ENCODE peak calls at places on chromosomes 13 and 19, in ten cellular contexts. Y is psoas muscle; F is heart left ventricle; J is heart right ventricle; X is adrenal gland; U is lower lobe of right lung; W is colonic mucosa; B is CD8-positive, alpha-beta T cell; E is cardiac muscle cell; K is body of pancreas. S is an unnamed sample.

GRCh38 chr13:42832341-42833153 is 51.2 kb downstream of the FAM216B start:
- DNase-seq in Y (no peak), F (peak; percentile 46), J (no peak), X (no peak), U (no peak), W (no peak), B (no peak), E (peak; percentile 90), K (peak; percentile 16), S (no peak)

GRCh38 chr13:44393391-44393790 is 19.8 kb downstream of the SERP2 start:
- DNase-seq in Y (no peak), F (no peak), J (no peak), X (no peak), U (no peak), W (no peak), B (no peak), E (no peak), K (peak; percentile 52), S (no peak)

GRCh38 chr13:104024416-104025170 is 958.4 kb upstream of the SLC10A2 start:
- DNase-seq in Y (no peak), F (no peak), J (no peak), X (no peak), U (no peak), W (no peak), B (no peak), E (peak; percentile 57), K (no peak), S (no peak)

GRCh38 chr19:2266183-2266993 is 10.2 kb upstream of the JSRP1 start:
- DNase-seq in Y (peak; percentile 86), F (peak; percentile 90), J (peak; percentile 86), X (peak; percentile 81), U (peak; percentile 94), W (peak; percentile 96), B (no peak), E (peak; percentile 91), K (peak; percentile 82), S (peak; percentile 89)

GRCh38 chr13:50149143-50149703 is 134.0 kb downstream of the KCNRG start:
- DNase-seq in Y (no peak), F (no peak), J (no peak), X (no peak), U (no peak), W (no peak), B (no peak), E (no peak), K (no peak), S (no peak)

GRCh38 chr19:7395360-7395781 is 46.6 kb downstream of the ARHGEF18 start:
- DNase-seq in Y (no peak), F (no peak), J (no peak), X (no peak), U (no peak), W (peak; percentile 26), B (no peak), E (peak; percentile 10), K (no peak), S (no peak)

GRCh38 chr19:35268546-35269424 is at the start of gene USF2:
- DNase-seq in Y (peak; percentile 81), F (peak; percentile 83), J (peak; percentile 81), X (peak; percentile 83), U (peak; percentile 86), W (peak; percentile 73), B (no peak), E (peak; percentile 82), K (peak; percentile 79), S (peak; percentile 78)

GRCh38 chr13:40666058-40666904 is at the start of gene FOXO1:
- DNase-seq in Y (peak; percentile 94), F (peak; percentile 93), J (peak; percentile 93), X (peak; percentile 94), U (peak; percentile 92), W (peak; percentile 88), B (peak; percentile 83), E (peak; percentile 94), K (peak; percentile 90), S (peak; percentile 94)

GRCh38 chr13:51125495-51126226 is 14.6 kb upstream of the C13orf42 start:
- DNase-seq in Y (peak; percentile 29), F (no peak), J (peak; percentile 28), X (peak; percentile 35), U (peak; percentile 63), W (peak; percentile 43), B (no peak), E (peak; percentile 75), K (peak; percentile 69), S (peak; percentile 21)

GRCh38 chr19:2529473-2529918 is 53.6 kb downstream of the GADD45B start:
- DNase-seq in Y (peak; percentile 67), F (no peak), J (no peak), X (no peak), U (peak; percentile 36), W (no peak), B (no peak), E (peak; percentile 70), K (no peak), S (no peak)

GRCh38 chr19:43455321-43456113 is 9.9 kb downstream of the LYPD3 start:
- DNase-seq in Y (no peak), F (no peak), J (no peak), X (no peak), U (no peak), W (no peak), B (no peak), E (no peak), K (no peak), S (no peak)

GRCh38 chr19:14127176-14127575 is 9.2 kb downstream of the ASF1B start:
- DNase-seq in Y (peak; percentile 79), F (peak; percentile 57), J (peak; percentile 47), X (no peak), U (peak; percentile 80), W (no peak), B (no peak), E (no peak), K (no peak), S (no peak)

GRCh38 chr19:49084206-49085019 is 838 bp upstream of the SNRNP70 start:
- DNase-seq in Y (no peak), F (no peak), J (no peak), X (no peak), U (no peak), W (peak; percentile 40), B (no peak), E (no peak), K (no peak), S (no peak)

GRCh38 chr19:48171584-48172170 is 1.2 kb downstream of the ZSWIM9 start:
- DNase-seq in Y (no peak), F (no peak), J (no peak), X (peak; percentile 31), U (no peak), W (no peak), B (no peak), E (no peak), K (no peak), S (no peak)

GRCh38 chr13:61030445-61030844 is 385.2 kb downstream of the PCDH20 start:
- DNase-seq in Y (no peak), F (no peak), J (no peak), X (no peak), U (no peak), W (no peak), B (no peak), E (no peak), K (no peak), S (no peak)

GRCh38 chr13:43584711-43585110 is 202.1 kb downstream of the ENOX1 start:
- DNase-seq in Y (no peak), F (no peak), J (no peak), X (no peak), U (no peak), W (no peak), B (no peak), E (no peak), K (no peak), S (no peak)

GRCh38 chr13:107574517-107575215 is 640.7 kb downstream of the LIG4 start:
- DNase-seq in Y (no peak), F (no peak), J (no peak), X (no peak), U (no peak), W (no peak), B (no peak), E (peak; percentile 26), K (no peak), S (no peak)
- H3K4me3 ChIP-seq in Y (no peak overlapping the region), F (no peak overlapping the region), J (no peak overlapping the region), X (no peak overlapping the region), U (no peak overlapping the region), W (no peak overlapping the region), B (no peak overlapping the region), E (no peak overlapping the region), K (no peak overlapping the region), S (no peak overlapping the region)

GRCh38 chr13:98827449-98827848 is 75.0 kb upstream of the SLC15A1 start:
- DNase-seq in Y (no peak), F (no peak), J (no peak), X (no peak), U (no peak), W (no peak), B (no peak), E (no peak), K (no peak), S (no peak)
- TF ChIP-seq CTCF in Y (no peak), F (no peak), J (no peak), X (no peak), U (no peak), W (no peak), B (no peak), E (no peak), K (no peak), S (no peak)

GRCh38 chr19:16327131-16327450 is 2.5 kb downstream of the KLF2 start:
- DNase-seq in Y (no peak), F (no peak), J (no peak), X (no peak), U (no peak), W (no peak), B (no peak), E (no peak), K (no peak), S (no peak)
- H3K27me3 ChIP-seq in Y (no peaks in the 10 kb centered on the region), F (no peaks in the 10 kb centered on the region), J (no peaks in the 10 kb centered on the region), X (no peaks in the 10 kb centered on the region), U (no peaks in the 10 kb centered on the region), W (no peaks in the 10 kb centered on the region), B (no peaks in the 10 kb centered on the region), E (peaks cover 46% of the 10 kb centered on the region), K (no peaks in the 10 kb centered on the region), S (no peaks in the 10 kb centered on the region)

DNA sequence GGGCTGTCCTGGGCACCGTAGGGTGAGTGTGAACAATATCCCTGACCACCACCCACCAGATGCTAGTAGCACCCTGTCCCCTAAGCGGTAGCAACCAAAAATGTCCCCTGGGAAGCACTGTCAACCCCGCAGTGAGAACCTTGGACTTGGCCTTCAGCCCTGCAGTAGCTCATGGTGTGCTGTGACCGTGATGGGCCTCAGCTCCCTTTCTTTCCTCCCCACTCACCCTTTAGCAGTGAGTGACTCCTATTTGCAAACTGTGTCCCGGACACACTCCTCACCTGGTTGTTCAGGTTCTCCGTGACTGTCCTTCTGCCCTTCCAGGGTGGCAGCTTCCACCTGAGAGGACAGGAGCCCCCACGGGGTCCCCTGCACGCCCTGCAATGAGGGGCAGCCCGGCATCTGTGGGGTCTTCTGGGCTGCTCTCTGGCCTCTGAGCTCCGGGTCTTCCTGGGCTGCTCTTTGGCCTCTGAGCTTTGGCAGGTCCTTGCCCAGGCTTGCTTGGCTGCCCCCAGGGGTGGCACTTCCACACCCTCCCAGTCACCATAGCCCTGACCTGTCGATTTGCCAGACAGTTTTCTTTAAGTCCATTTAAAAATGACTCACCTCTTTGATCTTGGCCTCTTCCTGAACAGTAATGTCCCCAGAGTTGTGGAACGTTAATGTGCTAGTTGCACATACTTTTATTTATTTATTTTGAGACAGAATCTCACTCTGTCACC is 3.8 kb downstream of the KDM4B start:
- DNase-seq in Y (no peak), F (no peak), J (no peak), X (peak; percentile 50), U (no peak), W (no peak), B (no peak), E (peak; percentile 27), K (no peak), S (no peak)
- H3K4me3 ChIP-seq in Y (no peak overlapping the region), F (no peak overlapping the region), J (no peak overlapping the region), X (no peak overlapping the region), U (no peak overlapping the region), W (no peak overlapping the region), B (no peak overlapping the region), E (no peak overlapping the region), K (no peak overlapping the region), S (peak overlapping the region; percentile 79)

S was measured in left ventricle myocardium inferior.